ENCODE peak calls at places on chromosome 11, in four cellular contexts. A is activated T-helper 1 cell treated with anti-CD3 and anti-CD28 coated beads, Interleukin-12 subunit alpha, Interleukin-12 subunit beta, Interleukin-2, Interleukin-4 antibody, amounts not matched to agents 30 ng/mL and 10 ng/mL and 1 ng/mL, durations not matched to agents 14 hours and 24 hours and 36 hours; Z is left ventricle myocardium inferior; J is astrocyte of the cerebellum. G is an unnamed sample.

GRCh38 chr11:15117751-15118150 is 3.0 kb downstream of the INSC start:
- DNase-seq in A (no peak), J (no peak), Z (no peak), G (no peak)

GRCh38 chr11:69664103-69664775 is 10.9 kb downstream of the LTO1 start:
- DNase-seq in A (no peak), J (no peak), Z (no peak), G (no peak)

GRCh38 chr11:76835928-76836612 is 24.6 kb upstream of the ACER3 start:
- DNase-seq in J (peak; percentile 87), A (no peak), Z (peak; percentile 33), G (no peak)

GRCh38 chr11:2694995-2695939 is 4.5 kb downstream of the KCNQ1OT1 start:
- DNase-seq in A (no peak), J (no peak), Z (peak; percentile 2), G (no peak)

GRCh38 chr11:44120169-44120568 is 24.7 kb downstream of the EXT2 start:
- DNase-seq in J (no peak), A (no peak), Z (peak; percentile 30), G (no peak)

GRCh38 chr11:702731-703461 is 3.1 kb upstream of the EPS8L2 start:
- DNase-seq in A (no peak), Z (no peak), J (no peak), G (no peak)

GRCh38 chr11:8258771-8259170 is 4.9 kb downstream of the LMO1 start:
- DNase-seq in J (peak; percentile 50), A (no peak), Z (no peak), G (no peak)

GRCh38 chr11:112241486-112241885 is 15.3 kb downstream of the PTS start:
- DNase-seq in Z (no peak), J (peak; percentile 48), A (no peak), G (no peak)